ENCODE peak calls at places on chromosomes 11 and 22, in seven cellular contexts. J, P, U, G, F, K and R are unnamed samples.

GRCh38 chr11:29009426-29009825 is 901.2 kb downstream of the METTL15 start:
- DNase-seq in G (no peak), F (no peak), J (no peak), U (no peak), P (peak), K (no peak), R (no peak)

GRCh38 chr11:127528297-127528696 is 527.7 kb upstream of the KIRREL3 start:
- DNase-seq in U (no peak), F (no peak), K (no peak), P (no peak), G (no peak), J (no peak), R (no peak)

GRCh38 chr11:59766542-59766941 is 11.4 kb downstream of the STX3 start:
- DNase-seq in F (no peak), P (no peak), U (no peak), K (no peak), G (no peak), J (no peak), R (no peak)

GRCh38 chr22:33971561-33971961 is 51.3 kb upstream of the LARGE1 start:
- DNase-seq in K (peak), P (no peak), G (peak), J (no peak), F (no peak), U (no peak), R (no peak)

GRCh38 chr11:117570701-117571100 is 226.3 kb downstream of the DSCAML1 start:
- DNase-seq in U (no peak), G (no peak), J (peak), F (peak), K (no peak), P (no peak), R (no peak)

GRCh38 chr11:122746050-122746478 is 90.5 kb downstream of the UBASH3B start:
- DNase-seq in G (no peak), K (peak), F (no peak), U (no peak), J (peak), P (no peak), R (no peak)

GRCh38 chr11:9735236-9735635 is 71.4 kb downstream of the SWAP70 start:
- DNase-seq in J (no peak), G (no peak), K (no peak), U (no peak), P (no peak), F (no peak), R (no peak)

GRCh38 chr11:59144579-59145345 is 2.1 kb downstream of the FAM111A start:
- DNase-seq in K (peak), P (peak), J (peak), G (peak), F (no peak), U (peak), R (peak)

GRCh38 chr22:22210375-22210774 is 34.2 kb upstream of the VPREB1 start:
- DNase-seq in U (peak), J (no peak), G (peak), K (peak), F (no peak), P (peak), R (peak)

GRCh38 chr11:124114942-124115781 is at the start of gene VWA5A:
- DNase-seq in G (peak), K (peak), J (peak), P (peak), U (peak), F (peak), R (peak)

GRCh38 chr11:111417766-111418435 is 38.8 kb upstream of the POU2AF1 start:
- DNase-seq in G (peak), P (peak), K (no peak), F (no peak), U (no peak), J (no peak), R (no peak)

GRCh38 chr22:39960791-39961746 is 872 bp downstream of the TMA7B start:
- DNase-seq in G (peak), U (no peak), F (no peak), J (no peak), K (peak), P (peak), R (no peak)

GRCh38 chr22:45298934-45299505 is 10.7 kb upstream of the FAM118A start:
- DNase-seq in K (no peak), J (no peak), F (no peak), P (no peak), G (no peak), U (no peak), R (no peak)

GRCh38 chr22:16987822-16988221 is 20.2 kb downstream of the GAB4 start:
- DNase-seq in U (no peak), G (no peak), F (no peak), P (no peak), K (no peak), J (no peak), R (no peak)

GRCh38 chr11:8263769-8264410 is at the start of gene LMO1:
- DNase-seq in P (peak), G (peak), U (peak), J (peak), K (peak), F (peak), R (no peak)

GRCh38 chr11:35056391-35057093 is 82.4 kb upstream of the CD44 start:
- DNase-seq in J (no peak), U (peak), G (peak), P (no peak), K (no peak), F (no peak), R (peak)

GRCh38 chr11:16778286-16778685 is 39.8 kb downstream of the C11orf58 start:
- DNase-seq in J (peak), K (no peak), G (no peak), P (no peak), F (no peak), U (no peak), R (no peak)

GRCh38 chr11:100738701-100739100 is 51.6 kb downstream of the ARHGAP42 start:
- DNase-seq in J (no peak), P (no peak), F (no peak), U (no peak), K (no peak), G (peak), R (no peak)

GRCh38 chr11:121575250-121575962 is 122.6 kb upstream of the SORL1-AS1 start:
- DNase-seq in U (no peak), J (peak), F (no peak), P (no peak), G (peak), K (peak), R (no peak)

GRCh38 chr11:12235549-12235944 is 125.2 kb downstream of the MICAL2 start:
- DNase-seq in J (no peak), P (no peak), K (peak), G (no peak), U (no peak), F (no peak), R (no peak)

GRCh38 chr22:47107431-47107830 is 345.0 kb downstream of the TBC1D22A start:
- DNase-seq in U (peak), F (no peak), P (peak), K (no peak), G (peak), J (no peak), R (peak)

GRCh38 chr11:69640995-69641581 is at the start of gene CCND1:
- DNase-seq in K (peak), J (peak), P (peak), G (peak), F (peak), U (peak), R (peak)

GRCh38 chr11:129374993-129375721 is 491 bp upstream of the BARX2 start:
- DNase-seq in G (peak), J (peak), F (no peak), K (no peak), U (peak), P (no peak), R (peak)

GRCh38 chr22:17924735-17925727 is 99.3 kb downstream of the MICAL3 start:
- DNase-seq in G (no peak), F (no peak), J (no peak), K (no peak), U (no peak), P (no peak), R (peak)

DNA sequence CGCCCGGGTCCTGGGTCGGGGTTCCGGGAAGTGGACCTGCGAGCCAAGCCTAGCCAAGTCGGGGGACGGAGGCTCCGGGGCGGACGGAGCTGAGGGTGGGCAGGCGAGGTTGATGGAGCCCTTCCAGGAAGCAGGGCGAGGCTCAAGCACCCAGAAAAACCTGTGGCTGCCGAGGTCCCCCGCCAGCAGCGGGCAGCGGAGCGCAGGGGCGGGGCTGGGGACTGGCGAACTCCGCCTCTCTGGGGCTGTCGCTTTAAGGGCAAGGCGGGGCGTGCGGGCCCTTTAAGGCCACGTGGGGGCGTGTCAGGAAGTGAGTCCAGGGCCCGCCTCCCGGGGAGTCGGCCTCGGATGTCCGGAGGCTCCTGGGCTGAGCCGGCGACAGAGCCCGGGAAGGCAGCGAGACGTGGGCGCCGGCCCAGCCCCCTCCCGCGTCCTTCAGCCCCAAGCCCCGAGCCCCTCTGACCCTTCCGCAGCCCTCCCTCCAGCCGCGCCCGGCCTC is at the start of gene SLC35C1:
- DNase-seq in J (peak), K (peak), F (peak), G (peak), U (peak), P (peak), R (peak)
- TF ChIP-seq CTCF in J (peak), K (no peak), F (no peak), G (peak), U (no peak), P (peak), R (peak)

DNA sequence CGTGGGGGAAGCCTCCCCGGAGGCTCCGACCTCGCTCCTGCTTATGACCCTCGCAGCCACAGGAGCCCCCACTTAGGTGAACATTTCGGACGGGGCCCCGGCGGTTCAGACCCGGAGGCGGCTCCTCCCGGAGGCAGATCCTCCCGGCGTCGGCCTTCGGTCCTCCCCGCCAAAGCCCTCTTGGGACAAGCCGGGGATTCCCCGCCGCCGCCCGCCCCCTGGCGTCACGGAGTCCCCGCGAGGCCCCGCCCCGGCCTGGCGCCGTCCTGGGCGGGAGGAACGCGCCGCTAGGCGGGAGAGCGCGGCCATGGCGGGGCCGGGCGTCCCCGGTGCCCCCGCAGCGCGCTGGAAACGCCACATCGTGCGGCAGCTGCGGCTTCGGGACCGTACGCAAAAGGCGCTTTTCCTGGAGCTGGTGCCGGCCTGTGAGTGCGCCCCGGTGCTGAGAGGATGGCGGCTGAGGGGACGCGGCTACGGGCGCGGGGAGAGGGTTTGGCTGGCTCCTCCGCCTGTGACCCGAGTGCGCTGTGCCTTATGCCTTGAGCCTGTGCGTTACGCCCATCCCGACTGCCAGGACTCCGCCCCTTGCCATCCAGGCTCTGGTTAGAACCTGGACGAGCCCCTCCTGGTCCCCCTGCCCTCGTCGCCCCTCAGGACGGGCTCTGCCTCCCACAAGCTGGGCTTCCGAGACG is at the start of gene ATG16L2:
- DNase-seq in U (peak), G (peak), K (peak), F (peak), P (peak), J (peak), R (peak)
- TF ChIP-seq CTCF in U (no peak), G (no peak), K (no peak), F (peak), P (no peak), J (peak), R (no peak)

GRCh38 chr22:41885576-41885975 is 29.3 kb downstream of the SHISA8 start:
- DNase-seq in U (no peak), K (no peak), F (no peak), G (no peak), P (no peak), J (no peak), R (no peak)
- TF ChIP-seq CTCF in U (no peak), K (no peak), F (no peak), G (no peak), P (no peak), J (no peak), R (no peak)

GRCh38 chr22:36409911-36410756 is 22.4 kb upstream of the MYH9 start:
- DNase-seq in K (no peak), G (no peak), F (no peak), U (peak), J (peak), P (no peak), R (peak)
- TF ChIP-seq CTCF in K (no peak), G (no peak), F (no peak), U (no peak), J (no peak), P (no peak), R (peak)

GRCh38 chr22:32674925-32675825 is 126.3 kb upstream of the TIMP3 start:
- DNase-seq in K (peak), U (no peak), G (no peak), J (no peak), F (no peak), P (no peak), R (peak)
- TF ChIP-seq CTCF in K (no peak), U (no peak), G (no peak), J (peak), F (no peak), P (peak), R (no peak)

DNA sequence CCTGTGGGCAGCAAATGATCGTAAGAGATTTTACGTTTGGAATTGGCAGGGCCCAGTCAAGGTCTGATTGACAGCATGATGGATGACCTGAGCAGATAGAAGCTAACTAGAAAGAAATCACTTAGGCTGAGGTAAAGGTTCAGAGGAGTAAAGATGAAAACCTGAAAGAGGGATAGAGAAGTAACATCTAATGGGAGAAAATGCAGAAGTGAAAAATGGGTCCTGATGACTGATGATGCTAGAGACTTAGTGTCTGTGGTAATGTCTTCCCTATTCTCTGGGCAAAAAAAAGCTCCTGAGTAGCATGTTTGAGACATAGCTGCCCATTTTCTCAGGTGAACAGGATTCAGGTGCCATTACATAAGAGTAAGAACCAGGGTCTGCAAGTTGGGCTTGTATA is 628.8 kb upstream of the ANO5 start:
- DNase-seq in F (no peak), P (no peak), U (no peak), G (no peak), J (no peak), K (no peak), R (no peak)
- TF ChIP-seq CTCF in F (no peak), P (no peak), U (no peak), G (no peak), J (no peak), K (no peak), R (no peak)

DNA sequence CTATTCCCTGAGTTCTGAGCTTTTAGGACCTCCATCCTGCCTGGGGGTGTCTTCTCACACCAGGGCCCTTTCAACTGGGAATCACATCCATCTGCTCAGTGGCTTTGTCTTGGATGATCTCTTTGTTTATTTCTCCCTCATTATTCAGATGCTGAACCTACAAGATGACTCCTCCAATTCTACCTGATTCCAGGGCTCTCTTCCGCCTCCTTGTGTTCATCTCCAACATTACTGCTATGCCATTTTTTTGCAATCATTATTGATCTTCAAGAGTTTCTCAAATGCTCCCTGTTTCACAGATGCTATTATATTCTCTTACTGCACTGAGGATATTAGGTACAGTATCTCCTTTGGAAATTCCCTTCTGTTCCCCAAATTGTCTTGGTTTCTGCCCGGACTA is 307.7 kb downstream of the SHANK2 start:
- DNase-seq in J (no peak), G (no peak), P (no peak), K (no peak), F (no peak), U (no peak), R (no peak)
- TF ChIP-seq CTCF in J (no peak), G (no peak), P (no peak), K (no peak), F (peak), U (no peak), R (peak)

GRCh38 chr22:41367039-41367679 is 14.6 kb upstream of the TEF start:
- DNase-seq in G (peak), U (peak), J (peak), F (peak), P (peak), K (peak), R (peak)
- TF ChIP-seq CTCF in G (peak), U (peak), J (peak), F (peak), P (peak), K (peak), R (no peak)

GRCh38 chr11:1736447-1736992 is 13.9 kb downstream of the IFITM10 start:
- DNase-seq in G (no peak), J (no peak), U (no peak), K (no peak), F (no peak), P (no peak), R (no peak)
- TF ChIP-seq CTCF in G (no peak), J (no peak), U (no peak), K (no peak), F (no peak), P (no peak), R (no peak)

DNA sequence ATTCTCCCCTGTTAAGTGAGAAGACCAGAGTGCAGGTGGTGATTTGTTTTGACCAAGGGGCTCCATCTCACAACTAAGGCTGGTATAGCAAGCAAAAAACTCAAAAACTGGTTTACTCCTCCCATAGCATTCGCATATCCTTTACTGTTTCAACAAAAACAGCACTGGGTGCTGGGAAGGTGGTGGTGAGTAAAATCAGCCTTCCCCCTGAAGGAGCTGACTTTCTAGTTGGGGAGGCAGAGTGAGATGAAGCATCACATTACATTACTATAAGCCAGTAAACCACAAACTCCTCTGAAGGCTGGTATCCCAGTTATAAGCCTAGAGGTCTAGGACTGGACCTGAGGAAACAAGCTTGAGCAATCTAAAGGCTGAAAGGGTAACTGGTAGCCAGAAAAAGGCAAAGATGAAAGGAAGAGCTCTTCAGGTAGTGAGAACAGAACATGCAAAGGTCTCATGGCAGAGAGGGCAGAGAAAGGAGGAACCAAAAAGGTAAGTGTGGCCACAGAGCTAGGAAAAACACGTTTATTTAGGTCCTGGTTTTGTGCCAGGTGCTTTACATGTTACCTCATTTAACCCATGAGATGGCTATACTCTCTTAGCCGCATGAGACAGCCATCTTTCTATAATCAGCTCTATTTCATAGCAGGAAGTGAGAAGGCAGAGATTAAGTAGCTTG is 22.3 kb downstream of the TMEM123 start:
- DNase-seq in F (no peak), P (peak), G (no peak), K (no peak), J (no peak), U (no peak), R (no peak)
- TF ChIP-seq CTCF in F (no peak), P (no peak), G (no peak), K (no peak), J (no peak), U (no peak), R (no peak)